ENCODE peak calls at places on chromosomes 2 and 18, in seven cellular contexts. M, G, K, J, S, Y and C are unnamed samples.

GRCh38 chr18:6960656-6961055 is 156.9 kb downstream of the LAMA1 start:
- DNase-seq in M (no peak), G (no peak), K (peak), J (peak), S (no peak), Y (no peak), C (peak)

GRCh38 chr2:56334622-56335021 is 150.8 kb downstream of the CCDC85A start:
- DNase-seq in M (no peak), G (no peak), K (no peak), J (peak), S (no peak), Y (no peak), C (peak)

GRCh38 chr18:46167971-46168370 is 63.8 kb downstream of the HAUS1 start:
- DNase-seq in M (peak), G (no peak), K (no peak), J (no peak), S (no peak), Y (no peak), C (no peak)

GRCh38 chr18:34976899-34977786 is 64.1 kb upstream of the MAPRE2 start:
- DNase-seq in M (peak), G (no peak), K (no peak), J (no peak), S (peak), Y (peak), C (peak)

GRCh38 chr2:128631698-128632490 is 313.2 kb upstream of the HS6ST1 start:
- DNase-seq in M (no peak), G (no peak), K (no peak), J (no peak), S (no peak), Y (no peak), C (no peak)

GRCh38 chr18:79796531-79797390 is 977 bp upstream of the KCNG2 start:
- DNase-seq in M (no peak), G (no peak), K (no peak), J (no peak), S (peak), Y (no peak), C (peak)

GRCh38 chr2:171509945-171510731 is 12.1 kb upstream of the CYBRD1 start:
- DNase-seq in M (no peak), G (no peak), K (no peak), J (no peak), S (no peak), Y (no peak), C (peak)

GRCh38 chr18:67517224-67517765 is 775 bp upstream of the DSEL start:
- DNase-seq in M (no peak), G (no peak), K (no peak), J (no peak), S (peak), Y (no peak), C (peak)

GRCh38 chr2:228522276-228522675 is 340.8 kb upstream of the SPHKAP start:
- DNase-seq in M (no peak), G (no peak), K (no peak), J (no peak), S (no peak), Y (no peak), C (peak)

GRCh38 chr2:189178726-189179606 is 595 bp downstream of the COL5A2 start:
- DNase-seq in M (no peak), G (no peak), K (peak), J (peak), S (peak), Y (no peak), C (peak)

GRCh38 chr18:34718610-34719009 is 8.5 kb downstream of the DTNA start:
- DNase-seq in M (no peak), G (no peak), K (no peak), J (no peak), S (no peak), Y (no peak), C (peak)

GRCh38 chr2:12649602-12650400 is 66.9 kb upstream of the TRIB2 start:
- DNase-seq in M (no peak), G (no peak), K (no peak), J (no peak), S (no peak), Y (no peak), C (no peak)

GRCh38 chr2:119646149-119646548 is 32.9 kb upstream of the TMEM177 start:
- DNase-seq in M (no peak), G (no peak), K (no peak), J (no peak), S (no peak), Y (no peak), C (no peak)

GRCh38 chr2:174729797-174730529 is 34.3 kb downstream of the CHRNA1 start:
- DNase-seq in M (no peak), G (no peak), K (no peak), J (no peak), S (peak), Y (no peak), C (peak)

GRCh38 chr2:117330611-117331010 is 483.9 kb upstream of the DDX18 start:
- DNase-seq in M (no peak), G (no peak), K (no peak), J (no peak), S (no peak), Y (no peak), C (no peak)

GRCh38 chr2:149536649-149537048 is 50.9 kb downstream of the MMADHC start:
- DNase-seq in M (no peak), G (no peak), K (no peak), J (no peak), S (no peak), Y (no peak), C (no peak)

GRCh38 chr2:232860593-232861241 is 9.3 kb upstream of the SNORC start:
- DNase-seq in M (no peak), G (no peak), K (peak), J (peak), S (no peak), Y (no peak), C (no peak)

GRCh38 chr18:812123-812672 is at the start of gene YES1:
- DNase-seq in M (no peak), G (peak), K (peak), J (peak), S (peak), Y (peak), C (peak)

GRCh38 chr2:182165196-182165595 is 179.5 kb downstream of the PPP1R1C start:
- DNase-seq in M (no peak), G (no peak), K (peak), J (no peak), S (no peak), Y (no peak), C (peak)

GRCh38 chr2:232300894-232301387 is 77.6 kb upstream of the ALPP start:
- DNase-seq in M (no peak), G (no peak), K (no peak), J (no peak), S (no peak), Y (no peak), C (peak)

DNA sequence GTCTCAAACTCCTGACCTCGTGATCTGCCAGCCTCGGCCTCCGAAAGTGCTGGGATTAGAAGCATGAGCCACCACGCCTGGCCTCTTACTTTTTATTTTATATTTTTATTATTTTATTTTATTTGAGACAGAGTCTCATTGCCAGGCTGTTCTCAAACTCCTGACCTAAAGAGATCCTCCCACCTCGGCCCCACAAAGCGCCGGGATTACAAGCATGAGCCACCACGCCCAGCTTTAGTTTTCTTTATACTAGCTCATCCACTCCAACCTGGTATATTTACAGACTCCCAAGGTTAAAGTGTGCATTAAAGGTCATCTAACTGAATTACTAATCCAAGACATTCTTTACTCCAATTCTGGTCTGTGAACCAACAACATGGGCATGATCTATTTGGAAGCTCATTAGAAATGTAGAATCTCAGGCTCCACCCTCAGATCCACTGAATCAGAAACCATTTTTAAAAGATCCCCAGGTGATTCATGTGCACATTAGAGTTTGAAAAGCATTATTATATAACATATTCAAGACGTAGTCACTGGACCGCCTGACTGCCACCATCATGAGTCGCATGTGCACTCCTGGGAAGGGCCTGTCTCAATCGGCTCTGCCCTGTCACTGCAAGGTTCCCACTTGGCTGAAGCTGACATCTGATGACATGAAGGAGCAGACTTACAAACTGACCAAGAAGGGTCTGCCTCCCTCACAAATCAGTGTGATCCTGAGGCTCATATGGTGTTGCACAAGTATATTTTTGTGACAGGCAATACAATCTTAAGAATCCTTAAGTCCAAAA is 26.6 kb downstream of the ATAD2B start:
- DNase-seq in M (no peak), G (peak), K (peak), J (no peak), S (peak), Y (no peak), C (peak)
- H3K9ac ChIP-seq in M (no peak), G (no peak), K (peak), J (no peak), S (no peak), Y (no peak), C (peak)

GRCh38 chr2:85131116-85131515 is 2.1 kb upstream of the TCF7L1 start:
- DNase-seq in M (peak), G (no peak), K (no peak), J (no peak), S (peak), Y (no peak), C (peak)

GRCh38 chr2:85132392-85132791 is 800 bp upstream of the TCF7L1 start:
- DNase-seq in M (no peak), G (no peak), K (no peak), J (peak), S (peak), Y (no peak), C (peak)

GRCh38 chr2:85134255-85135065 is 1.3 kb downstream of the TCF7L1 start:
- DNase-seq in M (no peak), G (no peak), K (peak), J (peak), S (peak), Y (no peak), C (peak)

GRCh38 chr2:85133751-85134254 is 611 bp downstream of the TCF7L1 start:
- DNase-seq in M (no peak), G (no peak), K (peak), J (no peak), S (no peak), Y (no peak), C (peak)

GRCh38 chr2:85132834-85133637 is at the start of gene TCF7L1:
- DNase-seq in M (no peak), G (peak), K (peak), J (peak), S (peak), Y (peak), C (peak)
- H2AFZ ChIP-seq in M (no peak), G (peak), K (peak), J (peak), S (peak), Y (peak), C (peak)

GRCh38 chr2:46983065-46983801 is 67.6 kb upstream of the MCFD2 start:
- DNase-seq in M (peak), G (no peak), K (no peak), J (peak), S (no peak), Y (peak), C (peak)
- H3K4me3 ChIP-seq in M (peak), G (no peak), K (no peak), J (no peak), S (no peak), Y (no peak), C (no peak)

DNA sequence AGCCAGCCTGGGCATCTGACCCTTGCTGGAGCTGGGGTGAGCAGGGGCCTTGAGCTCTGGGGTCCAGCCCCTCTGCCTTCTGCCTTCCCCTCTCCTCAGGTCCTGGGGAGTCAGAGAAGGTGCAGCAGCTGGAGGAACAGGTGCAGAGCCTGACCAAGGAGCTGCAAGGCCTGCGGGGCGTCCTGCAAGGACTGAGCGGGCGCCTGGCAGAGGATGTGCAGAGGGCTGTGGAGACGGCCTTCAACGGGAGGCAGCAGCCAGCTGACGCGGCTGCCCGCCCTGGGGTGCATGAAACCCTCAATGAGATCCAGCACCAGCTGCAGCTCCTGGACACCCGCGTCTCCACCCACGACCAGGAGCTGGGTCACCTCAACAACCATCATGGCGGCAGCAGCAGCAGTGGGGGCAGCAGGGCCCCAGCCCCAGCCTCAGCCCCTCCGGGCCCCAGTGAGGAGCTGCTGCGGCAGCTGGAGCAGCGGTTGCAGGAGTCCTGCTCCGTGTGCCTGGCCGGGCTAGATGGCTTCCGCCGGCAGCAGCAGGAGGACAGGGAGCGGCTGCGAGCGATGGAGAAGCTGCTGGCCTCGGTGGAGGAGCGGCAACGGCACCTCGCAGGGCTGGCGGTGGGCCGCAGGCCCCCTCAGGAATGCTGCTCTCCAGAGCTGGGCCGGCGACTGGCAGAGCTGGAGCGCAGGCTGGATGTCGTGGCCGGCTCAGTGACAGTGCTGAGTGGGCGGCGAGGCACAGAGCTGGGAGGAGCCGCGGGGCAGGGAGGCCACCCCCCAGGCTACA is 3.8 kb downstream of the EMILIN1 start:
- DNase-seq in M (no peak), G (no peak), K (no peak), J (no peak), S (no peak), Y (peak), C (no peak)
- H3K9ac ChIP-seq in M (peak), G (no peak), K (no peak), J (no peak), S (no peak), Y (peak), C (no peak)

GRCh38 chr2:99278793-99279291 is 22.2 kb downstream of the LYG1 start:
- DNase-seq in M (no peak), G (no peak), K (peak), J (peak), S (no peak), Y (no peak), C (peak)
- H2AFZ ChIP-seq in M (no peak), G (no peak), K (peak), J (no peak), S (no peak), Y (no peak), C (peak)

DNA sequence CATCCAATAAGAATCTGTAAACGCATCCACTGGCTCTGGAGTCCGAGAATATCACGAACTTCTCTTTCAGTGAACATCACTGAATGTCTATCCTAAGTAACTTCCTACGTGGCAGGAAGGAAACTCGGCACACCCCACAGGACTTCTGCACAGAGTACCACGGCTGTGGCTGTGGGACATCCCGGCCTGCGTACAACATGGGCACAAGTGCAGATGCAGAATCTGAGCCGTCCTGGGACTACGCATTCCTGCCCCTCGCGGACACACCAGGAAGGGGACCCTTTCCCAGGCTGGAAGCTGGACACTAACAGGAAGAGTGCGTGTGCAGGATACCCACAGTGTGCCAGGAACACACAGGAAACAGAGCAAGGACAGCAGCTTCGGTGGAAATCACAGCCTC is 60.6 kb downstream of the ZNF516 start:
- DNase-seq in M (no peak), G (no peak), K (no peak), J (no peak), S (no peak), Y (no peak), C (no peak)
- H3K4me3 ChIP-seq in M (no peak), G (no peak), K (no peak), J (no peak), S (no peak), Y (no peak), C (no peak)

GRCh38 chr2:237689569-237690131 is 62.3 kb downstream of the LRRFIP1 start:
- DNase-seq in M (no peak), G (no peak), K (no peak), J (no peak), S (no peak), Y (no peak), C (peak)

GRCh38 chr2:237685408-237685807 is 58.0 kb downstream of the LRRFIP1 start:
- DNase-seq in M (no peak), G (no peak), K (no peak), J (no peak), S (peak), Y (no peak), C (peak)

GRCh38 chr2:237686659-237687136 is 59.3 kb downstream of the LRRFIP1 start:
- DNase-seq in M (no peak), G (no peak), K (no peak), J (peak), S (no peak), Y (no peak), C (peak)

GRCh38 chr2:237687666-237688065 is 60.3 kb downstream of the LRRFIP1 start:
- DNase-seq in M (no peak), G (no peak), K (peak), J (peak), S (no peak), Y (no peak), C (peak)

DNA sequence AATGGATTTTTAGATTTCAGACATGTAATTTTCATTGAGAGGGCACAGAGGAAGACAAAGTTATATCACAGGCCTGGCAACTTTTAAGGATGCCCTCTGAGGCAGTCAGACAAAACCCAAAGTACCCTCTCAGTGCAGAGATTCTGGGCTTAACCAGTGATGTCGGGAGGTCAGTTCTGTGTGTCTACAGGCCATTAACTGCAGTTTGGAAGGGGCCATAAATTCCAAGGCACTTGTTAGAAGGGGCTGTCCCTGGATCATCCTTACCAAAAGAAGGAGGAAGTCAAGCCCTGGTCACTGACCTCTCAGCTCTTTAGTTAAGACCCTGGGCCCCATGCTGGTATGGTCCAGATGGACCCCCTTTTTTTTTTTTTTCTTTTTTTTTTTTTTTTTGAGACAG is 60.7 kb downstream of the LRRFIP1 start:
- DNase-seq in M (no peak), G (no peak), K (no peak), J (no peak), S (no peak), Y (no peak), C (no peak)
- H3K9ac ChIP-seq in M (no peak), G (no peak), K (peak), J (peak), S (no peak), Y (no peak), C (peak)

GRCh38 chr2:206230060-206230890 is 44.2 kb upstream of the ZDBF2 start:
- DNase-seq in M (no peak), G (peak), K (peak), J (no peak), S (peak), Y (no peak), C (peak)

GRCh38 chr2:206232287-206233035 is 42.0 kb upstream of the ZDBF2 start:
- DNase-seq in M (no peak), G (no peak), K (no peak), J (no peak), S (no peak), Y (no peak), C (no peak)

GRCh38 chr2:206229642-206230041 is 44.8 kb upstream of the ZDBF2 start:
- DNase-seq in M (no peak), G (no peak), K (no peak), J (no peak), S (no peak), Y (no peak), C (no peak)

GRCh38 chr2:206231669-206232286 is 42.7 kb upstream of the ZDBF2 start:
- DNase-seq in M (no peak), G (no peak), K (no peak), J (no peak), S (no peak), Y (no peak), C (no peak)
- H2AFZ ChIP-seq in M (no peak), G (no peak), K (no peak), J (no peak), S (no peak), Y (no peak), C (no peak)